ENCODE peak calls at places on chromosomes 6 and 20, in ten cellular contexts. K is MM.1S, A is RWPE1, X is choroid plexus epithelial cell, C is colonic mucosa, I is SHP77, N is AG09309, F is fibroblast of the aortic adventitia, Z is kidney tubule cell, G is EL. H is an unnamed sample.

GRCh38 chr6:41691426-41692079 is 43.9 kb downstream of the TFEB start:
- DNase-seq in K (no peak), A (no peak), X (no peak), C (no peak), I (no peak), N (no peak), F (no peak), Z (no peak), G (no peak), H (no peak)

GRCh38 chr20:50308513-50309279 is 118.1 kb downstream of the CEBPB start:
- DNase-seq in K (no peak), A (peak; percentile 98), X (peak; percentile 96), C (peak; percentile 68), I (peak; percentile 68), N (peak; percentile 98), F (peak; percentile 99), Z (peak; percentile 96), G (peak; percentile 99), H (peak; percentile 73)

GRCh38 chr6:22647671-22648070 is 78.3 kb downstream of the HDGFL1 start:
- DNase-seq in K (no peak), A (no peak), X (no peak), C (no peak), I (no peak), N (no peak), F (no peak), Z (no peak), G (no peak), H (no peak)

GRCh38 chr20:59559024-59559817 is 45.1 kb upstream of the PHACTR3 start:
- DNase-seq in K (no peak), A (no peak), X (no peak), C (no peak), I (no peak), N (no peak), F (no peak), Z (no peak), G (no peak), H (no peak)

GRCh38 chr20:23127506-23128279 is 41.6 kb upstream of the CD93 start:
- DNase-seq in K (no peak), A (no peak), X (no peak), C (no peak), I (no peak), N (no peak), F (no peak), Z (no peak), G (no peak), H (no peak)

GRCh38 chr6:133977983-133978895 is 25.2 kb downstream of the TBPL1 start:
- DNase-seq in K (no peak), A (peak; percentile 44), X (peak; percentile 86), C (no peak), I (no peak), N (no peak), F (peak; percentile 86), Z (peak; percentile 22), G (peak; percentile 75), H (no peak)

GRCh38 chr20:44642203-44643153 is 9.0 kb downstream of the ADA start:
- DNase-seq in K (peak; percentile 63), A (peak; percentile 84), X (peak; percentile 95), C (peak; percentile 73), I (peak; percentile 48), N (peak; percentile 42), F (peak; percentile 79), Z (peak; percentile 93), G (peak; percentile 92), H (peak; percentile 29)

GRCh38 chr6:90319044-90319443 is 22.4 kb upstream of the BACH2 start:
- DNase-seq in K (no peak), A (no peak), X (peak; percentile 45), C (no peak), I (no peak), N (no peak), F (no peak), Z (no peak), G (peak; percentile 26), H (no peak)

GRCh38 chr6:164763788-164764187 is 545.6 kb downstream of the C6orf118 start:
- DNase-seq in K (no peak), A (no peak), X (no peak), C (no peak), I (no peak), N (no peak), F (no peak), Z (peak; percentile 48), G (no peak), H (no peak)

GRCh38 chr6:130559166-130559565 is 193.3 kb downstream of the TMEM200A start:
- DNase-seq in K (no peak), A (no peak), X (peak; percentile 68), C (no peak), I (no peak), N (no peak), F (peak; percentile 34), Z (no peak), G (no peak), H (no peak)

GRCh38 chr20:380763-381580 is 412 bp downstream of the TRIB3 start:
- DNase-seq in K (peak; percentile 69), A (peak; percentile 87), X (peak; percentile 70), C (peak; percentile 58), I (peak; percentile 57), N (no peak), F (peak; percentile 83), Z (peak; percentile 83), G (peak; percentile 68), H (peak; percentile 79)

GRCh38 chr6:167146173-167146572 is 11.6 kb downstream of the GPR31 start:
- DNase-seq in K (no peak), A (no peak), X (no peak), C (no peak), I (no peak), N (no peak), F (peak; percentile 2), Z (no peak), G (no peak), H (no peak)

GRCh38 chr6:159416891-159417540 is 247.8 kb downstream of the FNDC1 start:
- DNase-seq in K (no peak), A (no peak), X (no peak), C (no peak), I (no peak), N (no peak), F (no peak), Z (peak; percentile 8), G (no peak), H (no peak)

GRCh38 chr20:10647471-10647870 is 26.3 kb downstream of the JAG1 start:
- DNase-seq in K (no peak), A (no peak), X (peak; percentile 72), C (no peak), I (no peak), N (no peak), F (no peak), Z (no peak), G (peak; percentile 35), H (peak; percentile 53)

GRCh38 chr20:51054233-51054632 is 31.3 kb upstream of the KCNG1 start:
- DNase-seq in K (no peak), A (no peak), X (no peak), C (no peak), I (no peak), N (no peak), F (no peak), Z (no peak), G (no peak), H (no peak)

GRCh38 chr6:112881828-112882227 is 534.7 kb downstream of the RFPL4B start:
- DNase-seq in K (no peak), A (no peak), X (no peak), C (no peak), I (no peak), N (peak; percentile 5), F (peak; percentile 45), Z (no peak), G (peak; percentile 6), H (no peak)

GRCh38 chr20:52191132-52191435 is 495 bp downstream of the ZFP64 start:
- DNase-seq in K (no peak), A (peak; percentile 68), X (peak; percentile 23), C (peak; percentile 67), I (no peak), N (no peak), F (peak; percentile 35), Z (no peak), G (peak; percentile 58), H (no peak)

GRCh38 chr6:148530394-148530923 is 187.8 kb downstream of the SASH1 start:
- DNase-seq in K (peak; percentile 10), A (peak; percentile 15), X (peak; percentile 84), C (no peak), I (no peak), N (peak; percentile 81), F (peak; percentile 89), Z (peak; percentile 52), G (peak; percentile 92), H (no peak)

GRCh38 chr6:54074109-54074508 is 37.1 kb upstream of the MLIP start:
- DNase-seq in K (no peak), A (no peak), X (no peak), C (no peak), I (no peak), N (no peak), F (no peak), Z (no peak), G (no peak), H (no peak)

GRCh38 chr6:3961581-3962225 is 112.5 kb downstream of the FAM50B start:
- DNase-seq in K (no peak), A (no peak), X (peak; percentile 24), C (no peak), I (no peak), N (no peak), F (no peak), Z (no peak), G (no peak), H (no peak)

GRCh38 chr6:43171284-43172126 is 436 bp downstream of the SRF start:
- DNase-seq in K (no peak), A (no peak), X (peak; percentile 20), C (no peak), I (no peak), N (no peak), F (no peak), Z (peak; percentile 9), G (no peak), H (peak; percentile 70)

GRCh38 chr6:152459245-152459644 is 177.9 kb downstream of the SYNE1 start:
- DNase-seq in K (no peak), A (no peak), X (no peak), C (no peak), I (no peak), N (no peak), F (no peak), Z (no peak), G (no peak), H (no peak)

GRCh38 chr6:56933650-56934049 is 21.3 kb upstream of the BEND6 start:
- DNase-seq in K (no peak), A (no peak), X (no peak), C (no peak), I (no peak), N (no peak), F (peak; percentile 63), Z (no peak), G (no peak), H (no peak)

GRCh38 chr6:26026833-26027490 is 60.3 kb upstream of the HFE start:
- DNase-seq in K (peak; percentile 98), A (peak; percentile 78), X (peak; percentile 96), C (peak; percentile 99), I (peak; percentile 95), N (peak; percentile 76), F (peak; percentile 96), Z (peak; percentile 98), G (peak; percentile 99), H (peak; percentile 92)

GRCh38 chr6:47512872-47513271 is 35.3 kb downstream of the CD2AP start:
- DNase-seq in K (no peak), A (no peak), X (no peak), C (no peak), I (no peak), N (no peak), F (no peak), Z (no peak), G (no peak), H (no peak)

GRCh38 chr6:14765106-14765505 is 480.8 kb upstream of the JARID2 start:
- DNase-seq in K (no peak), A (no peak), X (no peak), C (no peak), I (no peak), N (no peak), F (peak; percentile 23), Z (peak; percentile 35), G (peak; percentile 42), H (no peak)

GRCh38 chr20:6566821-6567220 is 200.7 kb upstream of the BMP2 start:
- DNase-seq in K (no peak), A (peak; percentile 63), X (peak; percentile 96), C (no peak), I (no peak), N (no peak), F (peak; percentile 66), Z (peak; percentile 80), G (peak; percentile 71), H (no peak)

GRCh38 chr6:126831461-126831860 is 287.0 kb upstream of the RSPO3 start:
- DNase-seq in K (no peak), A (no peak), X (peak; percentile 6), C (no peak), I (no peak), N (no peak), F (no peak), Z (no peak), G (no peak), H (no peak)

H was measured in neural progenitor cell.